ENCODE peak calls at places on chromosome 14, in nine cellular contexts. R, D, U, K, O, S, G, V and C are unnamed samples.

GRCh38 chr14:91261115-91261514 is 16.6 kb upstream of the GPR68 start:
- DNase-seq in R (no peak), D (no peak), U (no peak), K (no peak), O (no peak), S (no peak), G (no peak), V (no peak), C (no peak)

GRCh38 chr14:100417466-100417865 is 94.3 kb downstream of the SLC25A47 start:
- DNase-seq in R (peak), D (peak), U (peak), K (peak), O (no peak), S (peak), G (peak), V (peak), C (peak)

GRCh38 chr14:101969480-101969879 is 5.1 kb downstream of the DYNC1H1 start:
- DNase-seq in R (no peak), D (no peak), U (no peak), K (no peak), O (no peak), S (no peak), G (no peak), V (no peak), C (no peak)

GRCh38 chr14:94397279-94397898 is 9.0 kb upstream of the SERPINA1 start:
- DNase-seq in R (no peak), D (no peak), U (no peak), K (no peak), O (no peak), S (no peak), G (no peak), V (no peak), C (no peak)

GRCh38 chr14:61211476-61212262 is 69.5 kb downstream of the TMEM30B start:
- DNase-seq in R (no peak), D (no peak), U (no peak), K (no peak), O (no peak), S (no peak), G (no peak), V (no peak), C (no peak)

GRCh38 chr14:30915596-30915995 is 41.2 kb downstream of the COCH start:
- DNase-seq in R (no peak), D (no peak), U (no peak), K (no peak), O (no peak), S (no peak), G (no peak), V (no peak), C (no peak)

GRCh38 chr14:30077946-30078345 is 150.3 kb upstream of the PRKD1 start:
- DNase-seq in R (no peak), D (no peak), U (no peak), K (no peak), O (no peak), S (no peak), G (no peak), V (no peak), C (no peak)

GRCh38 chr14:89899917-89900680 is 54.4 kb downstream of the EFCAB11 start:
- DNase-seq in R (peak), D (peak), U (peak), K (no peak), O (no peak), S (no peak), G (no peak), V (no peak), C (no peak)

GRCh38 chr14:101340556-101340955 is 220.7 kb upstream of the DIO3 start:
- DNase-seq in R (no peak), D (no peak), U (no peak), K (no peak), O (no peak), S (no peak), G (no peak), V (no peak), C (no peak)

GRCh38 chr14:93011650-93012317 is 88.8 kb downstream of the CHGA start:
- DNase-seq in R (no peak), D (no peak), U (peak), K (no peak), O (no peak), S (no peak), G (no peak), V (no peak), C (no peak)

GRCh38 chr14:82872494-82872893 is 1338.8 kb upstream of the SEL1L start:
- DNase-seq in R (no peak), D (no peak), U (no peak), K (no peak), O (no peak), S (no peak), G (peak), V (no peak), C (no peak)

GRCh38 chr14:24275524-24276139 is 4.2 kb upstream of the RABGGTA start:
- DNase-seq in R (no peak), D (no peak), U (no peak), K (no peak), O (no peak), S (no peak), G (peak), V (no peak), C (no peak)

GRCh38 chr14:100028990-100029677 is 36.1 kb upstream of the EVL start:
- DNase-seq in R (no peak), D (peak), U (no peak), K (no peak), O (no peak), S (no peak), G (no peak), V (no peak), C (no peak)

GRCh38 chr14:99350751-99351150 is 78.8 kb upstream of the BCL11B start:
- DNase-seq in R (no peak), D (no peak), U (no peak), K (no peak), O (no peak), S (no peak), G (no peak), V (no peak), C (peak)

GRCh38 chr14:29459967-29460366 is 467.7 kb downstream of the PRKD1 start:
- DNase-seq in R (no peak), D (no peak), U (no peak), K (no peak), O (no peak), S (no peak), G (no peak), V (no peak), C (no peak)

GRCh38 chr14:77099425-77100167 is 1.5 kb downstream of the CIPC start:
- DNase-seq in R (peak), D (peak), U (peak), K (no peak), O (no peak), S (no peak), G (no peak), V (no peak), C (no peak)

GRCh38 chr14:103019827-103020226 is 37.5 kb downstream of the CDC42BPB start:
- DNase-seq in R (no peak), D (no peak), U (no peak), K (no peak), O (no peak), S (no peak), G (no peak), V (no peak), C (no peak)

GRCh38 chr14:31950760-31951637 is 126.1 kb upstream of the ARHGAP5 start:
- DNase-seq in R (peak), D (peak), U (peak), K (peak), O (peak), S (peak), G (peak), V (no peak), C (no peak)

GRCh38 chr14:54398028-54398368 is 1.2 kb downstream of the CDKN3 start:
- DNase-seq in R (no peak), D (no peak), U (peak), K (no peak), O (no peak), S (no peak), G (no peak), V (no peak), C (no peak)

GRCh38 chr14:60651936-60652673 is 2.8 kb upstream of the SIX1 start:
- DNase-seq in R (no peak), D (peak), U (no peak), K (no peak), O (no peak), S (no peak), G (peak), V (no peak), C (no peak)

GRCh38 chr14:102087762-102088011 is 843 bp upstream of the HSP90AA1 start:
- DNase-seq in R (no peak), D (no peak), U (no peak), K (no peak), O (no peak), S (no peak), G (no peak), V (no peak), C (no peak)

GRCh38 chr14:20624495-20625070 is 16.9 kb downstream of the OR6S1 start:
- DNase-seq in R (no peak), D (peak), U (peak), K (peak), O (peak), S (peak), G (peak), V (no peak), C (peak)

GRCh38 chr14:96252323-96253052 is 3.5 kb upstream of the BDKRB1 start:
- DNase-seq in R (no peak), D (no peak), U (no peak), K (no peak), O (no peak), S (no peak), G (no peak), V (no peak), C (no peak)

GRCh38 chr14:30651934-30652333 is 29.8 kb downstream of the SCFD1 start:
- DNase-seq in R (no peak), D (peak), U (no peak), K (no peak), O (no peak), S (no peak), G (no peak), V (no peak), C (no peak)

GRCh38 chr14:24741871-24742270 is 107.9 kb upstream of the GZMB start:
- DNase-seq in R (no peak), D (peak), U (no peak), K (no peak), O (no peak), S (no peak), G (no peak), V (no peak), C (no peak)

GRCh38 chr14:98170580-98170979 is 1101.4 kb downstream of the BCL11B start:
- DNase-seq in R (no peak), D (no peak), U (no peak), K (no peak), O (no peak), S (no peak), G (no peak), V (no peak), C (no peak)

GRCh38 chr14:103541494-103541943 is 12.5 kb downstream of the TRMT61A start:
- DNase-seq in R (no peak), D (no peak), U (no peak), K (no peak), O (no peak), S (no peak), G (no peak), V (no peak), C (no peak)

GRCh38 chr14:98169170-98169587 is 1102.8 kb downstream of the BCL11B start:
- DNase-seq in R (no peak), D (no peak), U (no peak), K (no peak), O (no peak), S (no peak), G (no peak), V (no peak), C (no peak)

GRCh38 chr14:32648434-32648833 is 290.2 kb upstream of the NPAS3 start:
- DNase-seq in R (peak), D (peak), U (no peak), K (no peak), O (no peak), S (no peak), G (no peak), V (no peak), C (no peak)

GRCh38 chr14:105941226-105942166 is 415.1 kb downstream of the TMEM121 start:
- DNase-seq in R (no peak), D (no peak), U (no peak), K (no peak), O (no peak), S (no peak), G (no peak), V (no peak), C (no peak)

GRCh38 chr14:106802413-106803364 is 1276.3 kb downstream of the TMEM121 start:
- DNase-seq in R (no peak), D (no peak), U (peak), K (no peak), O (no peak), S (peak), G (peak), V (no peak), C (no peak)

GRCh38 chr14:22070119-22070982 is 396.7 kb upstream of the OR4E1 start:
- DNase-seq in R (peak), D (no peak), U (peak), K (no peak), O (no peak), S (no peak), G (peak), V (no peak), C (no peak)

GRCh38 chr14:93381644-93382043 is 34.7 kb downstream of the COX8C start:
- DNase-seq in R (no peak), D (no peak), U (no peak), K (no peak), O (no peak), S (no peak), G (no peak), V (no peak), C (no peak)

GRCh38 chr14:58072288-58073071 is 79.5 kb downstream of the ARMH4 start:
- DNase-seq in R (peak), D (peak), U (peak), K (peak), O (peak), S (peak), G (peak), V (peak), C (no peak)

GRCh38 chr14:90460136-90460535 is 63.3 kb downstream of the CALM1 start:
- DNase-seq in R (no peak), D (peak), U (no peak), K (no peak), O (no peak), S (no peak), G (no peak), V (no peak), C (no peak)

GRCh38 chr14:102665665-102666064 is 73.2 kb downstream of the RCOR1 start:
- DNase-seq in R (no peak), D (no peak), U (peak), K (no peak), O (no peak), S (no peak), G (no peak), V (no peak), C (no peak)

GRCh38 chr14:40436551-40436950 is 1004.3 kb upstream of the FBXO33 start:
- DNase-seq in R (no peak), D (no peak), U (no peak), K (no peak), O (no peak), S (no peak), G (no peak), V (no peak), C (no peak)
- H3K27ac ChIP-seq in R (no peak), D (no peak), U (no peak), K (no peak), O (no peak), S (no peak), G (no peak), V (no peak), C (no peak)

DNA sequence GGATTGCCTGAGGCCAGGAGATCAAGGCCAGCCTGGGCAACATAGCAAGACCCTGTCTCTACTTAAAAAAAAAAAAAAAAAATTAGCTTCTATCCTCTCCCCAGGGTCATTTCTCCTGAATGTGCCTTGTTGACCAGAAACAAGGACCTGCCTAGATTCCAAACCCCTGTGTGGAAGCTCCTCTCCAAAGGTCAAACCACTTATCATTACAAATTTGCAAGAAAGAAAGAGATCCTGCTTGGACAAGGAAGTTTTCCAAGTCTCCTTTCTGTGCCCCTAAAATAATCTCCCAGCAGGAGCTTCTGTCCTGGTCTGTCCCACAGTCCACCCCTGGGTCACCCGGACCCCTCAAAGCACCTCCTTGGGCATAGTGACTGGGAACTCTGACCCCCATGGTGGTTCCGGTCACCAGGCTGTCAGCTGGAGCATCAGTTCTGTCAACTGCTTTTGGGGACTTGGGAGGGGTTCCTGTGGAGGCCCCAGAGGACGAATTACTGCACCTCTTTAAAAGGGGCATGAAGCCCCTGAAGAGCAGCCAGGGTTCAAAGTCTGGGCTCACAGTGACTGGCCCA is 38.4 kb downstream of the ACTN1 start:
- DNase-seq in R (no peak), D (no peak), U (no peak), K (no peak), O (no peak), S (no peak), G (no peak), V (no peak), C (no peak)
- H3K27ac ChIP-seq in R (peak), D (peak), U (peak), K (no peak), O (peak), S (peak), G (no peak), V (peak), C (peak)

GRCh38 chr14:64763089-64763782 is 59.0 kb downstream of the PLEKHG3 start:
- DNase-seq in R (no peak), D (no peak), U (no peak), K (peak), O (no peak), S (no peak), G (no peak), V (no peak), C (no peak)
- H3K27ac ChIP-seq in R (peak), D (no peak), U (no peak), K (peak), O (peak), S (no peak), G (no peak), V (no peak), C (peak)

GRCh38 chr14:35289623-35290022 is 2.6 kb upstream of the PSMA6 start:
- DNase-seq in R (no peak), D (no peak), U (no peak), K (no peak), O (no peak), S (no peak), G (no peak), V (no peak), C (no peak)

GRCh38 chr14:35285168-35285990 is 6.8 kb upstream of the PSMA6 start:
- DNase-seq in R (no peak), D (peak), U (no peak), K (no peak), O (no peak), S (no peak), G (no peak), V (no peak), C (no peak)

GRCh38 chr14:35286707-35287106 is 5.5 kb upstream of the PSMA6 start:
- DNase-seq in R (no peak), D (no peak), U (no peak), K (no peak), O (no peak), S (no peak), G (no peak), V (no peak), C (no peak)

GRCh38 chr14:35287481-35288013 is 4.6 kb upstream of the PSMA6 start:
- DNase-seq in R (no peak), D (no peak), U (peak), K (no peak), O (no peak), S (no peak), G (no peak), V (no peak), C (no peak)

DNA sequence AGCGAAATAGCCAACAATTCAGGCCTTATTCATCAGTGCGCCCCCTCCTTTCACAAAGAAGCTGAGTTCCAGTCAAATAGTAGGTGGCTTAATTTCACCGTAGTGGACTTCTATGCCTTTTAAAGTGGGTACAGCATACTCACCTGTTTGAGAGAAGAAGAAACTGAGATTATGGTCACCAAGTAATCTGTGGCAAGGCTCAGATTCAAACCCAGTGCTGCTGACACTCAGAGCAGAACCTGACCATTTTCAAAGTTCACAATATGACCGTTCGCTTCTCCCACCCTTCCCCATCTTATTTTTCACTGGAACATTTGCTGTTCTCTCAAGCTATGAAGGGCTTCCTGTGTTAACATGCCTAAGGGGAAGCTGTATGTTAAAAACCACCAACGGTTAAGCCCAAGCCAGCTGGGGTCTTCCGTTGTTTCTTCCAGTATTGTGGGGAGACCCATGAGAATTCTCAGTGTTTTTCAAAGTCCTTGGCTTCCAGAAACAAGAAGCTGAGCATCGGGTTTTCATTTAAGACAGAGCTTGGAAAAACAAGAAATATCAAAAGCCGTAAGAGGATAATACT is 6.1 kb upstream of the PSMA6 start:
- DNase-seq in R (no peak), D (no peak), U (no peak), K (no peak), O (no peak), S (no peak), G (no peak), V (no peak), C (no peak)
- H3K27ac ChIP-seq in R (no peak), D (no peak), U (peak), K (no peak), O (no peak), S (no peak), G (no peak), V (no peak), C (no peak)

DNA sequence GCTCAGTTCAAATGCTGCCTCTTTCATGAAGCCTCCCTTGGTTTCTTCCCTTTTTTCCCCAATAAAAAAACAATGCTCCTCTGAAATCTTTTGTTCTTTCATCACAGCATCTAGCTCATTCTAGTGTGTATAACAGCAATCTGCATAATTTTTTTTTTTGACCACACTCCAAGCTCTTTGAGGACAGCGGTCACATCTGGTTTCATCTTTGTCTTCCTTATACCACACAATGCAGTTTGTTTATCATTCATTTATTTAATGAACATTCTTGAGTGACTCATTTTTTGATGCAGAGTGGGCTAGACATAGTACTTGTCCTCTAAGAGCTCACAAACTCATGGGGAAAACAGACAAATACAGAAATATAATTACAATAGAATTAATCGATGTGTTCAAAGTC is 7.3 kb downstream of the GNG2 start:
- DNase-seq in R (no peak), D (peak), U (peak), K (no peak), O (no peak), S (no peak), G (no peak), V (no peak), C (no peak)
- H3K27ac ChIP-seq in R (no peak), D (no peak), U (no peak), K (no peak), O (no peak), S (no peak), G (no peak), V (no peak), C (no peak)